ENCODE peak calls at places on chromosome 13, in four cellular contexts. One of them, this sample, is unnamed.

GRCh38 chr13:29077051-29077813 is 257.1 kb downstream of the MTUS2 start:
- DNase-seq in OCI-LY7: no peak
- DNase-seq in A673: no peak
- DNase-seq in kidney: no peak
- DNase-seq in this sample: no peak

GRCh38 chr13:79490846-79491245 is 9.9 kb downstream of the NDFIP2 start:
- DNase-seq in OCI-LY7: no peak
- DNase-seq in kidney: no peak
- DNase-seq in A673: no peak
- DNase-seq in this sample: no peak

GRCh38 chr13:30398601-30399072 is 23.7 kb upstream of the UBE2L5 start:
- DNase-seq in kidney: no peak
- DNase-seq in A673: no peak
- DNase-seq in OCI-LY7: no peak
- DNase-seq in this sample: no peak

GRCh38 chr13:36736119-36736726 is 62.4 kb downstream of the SERTM1 start:
- DNase-seq in A673: peak; percentile 86
- DNase-seq in kidney: no peak
- DNase-seq in OCI-LY7: peak; percentile 54
- DNase-seq in this sample: peak; percentile 54

GRCh38 chr13:105462981-105463380 is 1072.5 kb downstream of the EFNB2 start:
- DNase-seq in kidney: no peak
- DNase-seq in A673: peak; percentile 43
- DNase-seq in OCI-LY7: no peak
- DNase-seq in this sample: no peak

GRCh38 chr13:30529085-30529815 is 63.5 kb upstream of the HMGB1 start:
- DNase-seq in kidney: no peak
- DNase-seq in OCI-LY7: no peak
- DNase-seq in A673: no peak
- DNase-seq in this sample: peak; percentile 56

GRCh38 chr13:102812616-102813287 is 13.8 kb downstream of the BIVM start:
- DNase-seq in kidney: no peak
- DNase-seq in A673: peak; percentile 49
- DNase-seq in OCI-LY7: no peak
- DNase-seq in this sample: peak; percentile 15

GRCh38 chr13:23509781-23510543 is 60.2 kb upstream of the TNFRSF19 start:
- DNase-seq in kidney: no peak
- DNase-seq in A673: no peak
- DNase-seq in OCI-LY7: no peak
- DNase-seq in this sample: no peak

GRCh38 chr13:106997219-106997618 is 429.3 kb upstream of the ARGLU1 start:
- DNase-seq in kidney: no peak
- DNase-seq in A673: no peak
- DNase-seq in OCI-LY7: no peak
- DNase-seq in this sample: no peak

GRCh38 chr13:90868321-90868920 is 479.1 kb upstream of the MIR17HG start:
- DNase-seq in A673: peak; percentile 41
- DNase-seq in OCI-LY7: peak; percentile 53
- DNase-seq in kidney: no peak
- DNase-seq in this sample: peak; percentile 18

GRCh38 chr13:20451397-20451796 is 74.3 kb downstream of the CRYL1 start:
- DNase-seq in kidney: no peak
- DNase-seq in OCI-LY7: no peak
- DNase-seq in A673: no peak
- DNase-seq in this sample: peak; percentile 22

GRCh38 chr13:48561461-48562224 is 28.8 kb upstream of the RCBTB2 start:
- DNase-seq in A673: peak; percentile 24
- DNase-seq in OCI-LY7: peak; percentile 31
- DNase-seq in kidney: no peak
- DNase-seq in this sample: peak; percentile 73

GRCh38 chr13:27487776-27488175 is 37.4 kb upstream of the MTIF3 start:
- DNase-seq in kidney: no peak
- DNase-seq in A673: no peak
- DNase-seq in OCI-LY7: no peak
- DNase-seq in this sample: no peak

GRCh38 chr13:25987987-25988386 is 63.8 kb downstream of the SHISA2 start:
- DNase-seq in kidney: no peak
- DNase-seq in A673: no peak
- DNase-seq in OCI-LY7: no peak
- DNase-seq in this sample: no peak

GRCh38 chr13:114065141-114065925 is 67.1 kb downstream of the RASA3 start:
- DNase-seq in kidney: peak; percentile 95
- DNase-seq in OCI-LY7: no peak
- DNase-seq in A673: peak; percentile 89
- DNase-seq in this sample: peak; percentile 79

GRCh38 chr13:21326155-21327030 is 132.7 kb downstream of the ZDHHC20 start:
- DNase-seq in A673: no peak
- DNase-seq in kidney: no peak
- DNase-seq in OCI-LY7: no peak
- DNase-seq in this sample: no peak

GRCh38 chr13:104773775-104774174 is 1707.6 kb upstream of the SLC10A2 start:
- DNase-seq in kidney: no peak
- DNase-seq in A673: peak; percentile 51
- DNase-seq in OCI-LY7: peak; percentile 20
- DNase-seq in this sample: peak; percentile 58

GRCh38 chr13:27203854-27204253 is 32.2 kb upstream of the USP12 start:
- DNase-seq in A673: no peak
- DNase-seq in OCI-LY7: no peak
- DNase-seq in kidney: no peak
- DNase-seq in this sample: peak; percentile 27

GRCh38 chr13:21998279-21998678 is 327.4 kb downstream of the FGF9 start:
- DNase-seq in kidney: no peak
- DNase-seq in OCI-LY7: no peak
- DNase-seq in A673: no peak
- DNase-seq in this sample: no peak

GRCh38 chr13:113582841-113583631 is 1.5 kb upstream of the TFDP1 start:
- DNase-seq in OCI-LY7: no peak
- DNase-seq in A673: no peak
- DNase-seq in kidney: peak; percentile 54
- DNase-seq in this sample: no peak

GRCh38 chr13:19239114-19239860 is 57.7 kb upstream of the TUBA3C start:
- DNase-seq in A673: no peak
- DNase-seq in kidney: no peak
- DNase-seq in OCI-LY7: no peak
- DNase-seq in this sample: peak; percentile 66

GRCh38 chr13:35978607-35979316 is 152.4 kb downstream of the DCLK1 start:
- DNase-seq in OCI-LY7: peak; percentile 20
- DNase-seq in A673: peak; percentile 79
- DNase-seq in kidney: no peak
- DNase-seq in this sample: peak; percentile 62

DNA sequence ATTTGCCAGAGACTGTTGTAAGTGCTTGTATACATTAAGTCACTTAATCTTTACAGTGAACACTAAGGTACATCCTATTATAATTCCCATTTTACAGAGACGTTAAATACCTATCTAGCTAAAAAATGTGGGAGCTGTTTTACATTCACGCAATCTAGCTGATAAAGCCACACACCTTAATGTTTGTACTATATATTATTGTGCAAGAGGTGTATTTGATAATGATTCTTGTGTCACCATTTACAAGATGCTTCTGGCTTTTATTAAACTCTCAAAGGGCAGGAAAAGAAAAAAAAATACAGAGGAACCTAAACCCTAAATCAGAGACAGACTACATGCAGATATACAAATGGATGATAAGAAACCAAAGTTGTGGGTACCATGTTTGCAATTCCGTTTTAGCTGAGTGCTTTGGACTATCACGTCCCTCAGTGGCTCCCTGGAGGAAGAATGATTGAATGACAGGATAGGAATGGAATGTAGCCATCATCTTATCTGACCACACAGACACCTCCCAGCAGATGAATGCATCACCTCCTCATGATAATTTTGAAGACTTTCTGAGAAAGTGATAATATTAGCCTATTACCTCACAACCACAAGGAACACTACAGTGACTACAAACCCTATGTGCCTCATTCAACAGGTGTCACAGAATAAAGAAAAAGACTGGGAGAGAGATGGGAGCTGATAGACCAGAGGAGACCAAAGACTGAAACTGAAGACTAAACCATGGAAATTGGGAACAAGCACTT is 230.5 kb upstream of the SERP2 start:
- DNase-seq in OCI-LY7: no peak
- DNase-seq in kidney: no peak
- DNase-seq in A673: no peak
- DNase-seq in this sample: no peak
- H3K4me3 ChIP-seq in OCI-LY7: peak overlapping the region; percentile 63
- H3K4me3 ChIP-seq in kidney: peak overlapping the region; percentile 96
- H3K4me3 ChIP-seq in A673: no peak overlapping the region
- H3K4me3 ChIP-seq in this sample: no peak overlapping the region

GRCh38 chr13:66926851-66927524 is 303.1 kb downstream of the PCDH9 start:
- DNase-seq in A673: no peak
- DNase-seq in OCI-LY7: no peak
- DNase-seq in kidney: no peak
- DNase-seq in this sample: no peak
- TF ChIP-seq CTCF in A673: no peak
- TF ChIP-seq CTCF in OCI-LY7: no peak
- TF ChIP-seq CTCF in kidney: no peak
- TF ChIP-seq CTCF in this sample: no peak

GRCh38 chr13:112066624-112067004 is 335 bp upstream of the SOX1 start:
- DNase-seq in A673: peak; percentile 96
- DNase-seq in kidney: peak; percentile 83
- DNase-seq in OCI-LY7: no peak
- DNase-seq in this sample: no peak

GRCh38 chr13:112067871-112068305 is 939 bp downstream of the SOX1 start:
- DNase-seq in A673: peak; percentile 62
- DNase-seq in OCI-LY7: no peak
- DNase-seq in kidney: no peak
- DNase-seq in this sample: no peak

GRCh38 chr13:112065867-112066623 is 904 bp upstream of the SOX1 start:
- DNase-seq in kidney: peak; percentile 66
- DNase-seq in A673: peak; percentile 53
- DNase-seq in OCI-LY7: no peak
- DNase-seq in this sample: no peak

GRCh38 chr13:112068531-112069062 is 1.6 kb downstream of the SOX1 start:
- DNase-seq in kidney: no peak
- DNase-seq in OCI-LY7: no peak
- DNase-seq in A673: no peak
- DNase-seq in this sample: no peak

DNA sequence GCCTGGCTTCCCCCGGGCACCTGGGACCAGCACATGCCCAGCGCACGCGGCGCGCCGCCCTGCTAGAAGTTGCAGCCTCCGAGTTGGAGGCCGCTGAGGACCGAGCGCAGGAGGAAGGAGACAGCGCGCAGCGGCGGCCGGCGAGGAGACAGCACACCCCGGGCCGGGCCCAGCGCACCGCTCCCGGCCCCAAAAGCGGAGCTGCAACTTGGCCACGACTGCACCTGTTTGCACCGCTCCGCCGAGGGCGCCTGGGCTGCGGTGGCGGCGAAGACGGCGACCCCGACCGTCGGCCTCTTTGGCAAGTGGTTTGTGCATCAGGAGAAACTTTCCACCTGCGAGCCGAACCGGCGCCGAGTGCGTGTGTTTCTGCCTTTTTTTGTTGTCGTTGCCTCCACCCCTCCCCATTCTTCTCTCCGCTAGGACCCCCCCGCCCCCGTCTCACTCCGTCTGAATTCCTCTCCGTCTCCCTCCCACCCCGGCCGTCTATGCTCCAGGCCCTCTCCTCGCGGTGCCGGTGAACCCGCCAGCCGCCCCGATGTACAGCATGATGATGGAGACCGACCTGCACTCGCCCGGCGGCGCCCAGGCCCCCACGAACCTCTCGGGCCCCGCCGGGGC is at the start of gene SOX1:
- DNase-seq in A673: peak; percentile 81
- DNase-seq in OCI-LY7: no peak
- DNase-seq in kidney: no peak
- DNase-seq in this sample: no peak
- H3K4me3 ChIP-seq in A673: peak within 1 kb of the TSS; percentile 63
- H3K4me3 ChIP-seq in OCI-LY7: no peak within 1 kb of the TSS
- H3K4me3 ChIP-seq in kidney: no peak within 1 kb of the TSS
- H3K4me3 ChIP-seq in this sample: no peak within 1 kb of the TSS

GRCh38 chr13:40993119-40993518 is 26.0 kb downstream of the ELF1 start:
- DNase-seq in A673: no peak
- DNase-seq in kidney: no peak
- DNase-seq in OCI-LY7: peak; percentile 86
- DNase-seq in this sample: no peak

GRCh38 chr13:40992678-40993077 is 26.4 kb downstream of the ELF1 start:
- DNase-seq in OCI-LY7: no peak
- DNase-seq in A673: peak; percentile 44
- DNase-seq in kidney: no peak
- DNase-seq in this sample: no peak

GRCh38 chr13:40995997-40996396 is 23.1 kb downstream of the ELF1 start:
- DNase-seq in OCI-LY7: no peak
- DNase-seq in kidney: no peak
- DNase-seq in A673: no peak
- DNase-seq in this sample: no peak

GRCh38 chr13:40994581-40995230 is 24.4 kb downstream of the ELF1 start:
- DNase-seq in kidney: no peak
- DNase-seq in OCI-LY7: no peak
- DNase-seq in A673: no peak
- DNase-seq in this sample: peak; percentile 80

DNA sequence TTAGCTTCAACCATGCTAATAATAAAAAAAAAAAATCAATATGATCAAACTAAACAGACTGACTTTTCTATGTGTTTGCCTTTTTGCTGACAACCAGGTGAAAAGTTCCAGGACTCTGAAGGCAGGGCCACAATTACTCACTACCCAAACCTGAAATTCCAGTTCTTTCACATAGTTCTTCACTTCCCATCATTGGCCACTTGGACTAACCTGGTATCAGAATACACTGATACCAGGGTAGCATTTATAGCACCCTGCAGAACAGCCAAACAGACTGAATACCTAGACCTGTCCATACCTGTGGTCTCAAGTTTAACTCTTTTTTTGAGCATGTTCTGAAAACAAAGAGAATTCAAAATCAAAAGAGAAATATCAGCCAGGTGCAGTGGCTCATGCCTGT is 25.1 kb downstream of the ELF1 start:
- DNase-seq in OCI-LY7: no peak
- DNase-seq in A673: no peak
- DNase-seq in kidney: no peak
- DNase-seq in this sample: no peak
- TF ChIP-seq CTCF in OCI-LY7: peak; percentile 8
- TF ChIP-seq CTCF in A673: no peak
- TF ChIP-seq CTCF in kidney: no peak
- TF ChIP-seq CTCF in this sample: no peak

DNA sequence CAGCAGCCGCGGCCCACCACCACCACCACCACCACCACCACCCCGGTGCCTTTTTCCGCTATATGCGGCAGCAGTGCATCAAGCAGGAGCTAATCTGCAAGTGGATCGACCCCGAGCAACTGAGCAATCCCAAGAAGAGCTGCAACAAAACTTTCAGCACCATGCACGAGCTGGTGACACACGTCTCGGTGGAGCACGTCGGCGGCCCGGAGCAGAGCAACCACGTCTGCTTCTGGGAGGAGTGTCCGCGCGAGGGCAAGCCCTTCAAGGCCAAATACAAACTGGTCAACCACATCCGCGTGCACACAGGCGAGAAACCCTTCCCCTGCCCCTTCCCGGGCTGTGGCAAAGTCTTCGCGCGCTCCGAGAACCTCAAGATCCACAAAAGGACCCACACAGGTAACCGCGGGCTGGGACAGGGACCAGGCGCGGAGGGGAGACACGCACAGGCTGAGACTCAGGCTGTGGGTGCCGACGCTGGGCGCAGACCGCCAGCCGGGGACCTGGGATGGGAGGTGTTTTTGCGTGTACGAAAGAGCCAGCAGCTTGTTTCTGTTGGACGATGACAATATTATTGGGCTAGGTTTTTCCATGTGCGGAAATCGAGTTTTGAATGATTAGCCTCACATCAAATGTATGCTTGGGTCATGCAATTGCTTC is 1.3 kb downstream of the ZIC2 start:
- DNase-seq in A673: peak; percentile 40
- DNase-seq in OCI-LY7: no peak
- DNase-seq in kidney: no peak
- DNase-seq in this sample: no peak
- H3K4me3 ChIP-seq in A673: peak overlapping the region; percentile 95
- H3K4me3 ChIP-seq in OCI-LY7: no peak overlapping the region
- H3K4me3 ChIP-seq in kidney: no peak overlapping the region
- H3K4me3 ChIP-seq in this sample: no peak overlapping the region

This sample was measured in GM12865.